ENCODE peak calls at places on chromosome 14, in four cellular contexts. T is coronary artery, J is fibroblast of the aortic adventitia, P is HCT116. Y is an unnamed sample.

GRCh38 chr14:100902792-100903191 is 730 bp downstream of the RTL1 start:
- DNase-seq in T (no peak), J (no peak), P (no peak), Y (no peak)

GRCh38 chr14:50082784-50083466 is 33.4 kb downstream of the VCPKMT start:
- DNase-seq in T (no peak), J (no peak), P (no peak), Y (no peak)

GRCh38 chr14:68469208-68469713 is 323.6 kb downstream of the ZFP36L1 start:
- DNase-seq in T (no peak), J (no peak), P (no peak), Y (no peak)

GRCh38 chr14:75282166-75282547 is 3.5 kb downstream of the FOS start:
- DNase-seq in T (no peak), J (peak; percentile 69), P (no peak), Y (no peak)

GRCh38 chr14:94685681-94686485 is 73.7 kb downstream of the SERPINA3 start:
- DNase-seq in T (peak; percentile 56), J (no peak), P (no peak), Y (no peak)

GRCh38 chr14:72869407-72870329 is 24.2 kb downstream of the DPF3 start:
- DNase-seq in T (no peak), J (no peak), P (no peak), Y (no peak)

GRCh38 chr14:62162998-62163589 is 400.9 kb downstream of the SNAPC1 start:
- DNase-seq in T (no peak), J (peak; percentile 65), P (peak; percentile 23), Y (peak; percentile 10)

GRCh38 chr14:99996951-99997571 is 68.2 kb upstream of the EVL start:
- DNase-seq in T (no peak), J (no peak), P (no peak), Y (no peak)

GRCh38 chr14:81728447-81728846 is 194.8 kb upstream of the SEL1L start:
- DNase-seq in T (no peak), J (no peak), P (no peak), Y (no peak)

GRCh38 chr14:64604854-64605253 is 55.1 kb downstream of the PPP1R36 start:
- DNase-seq in T (no peak), J (no peak), P (no peak), Y (no peak)

GRCh38 chr14:20630340-20631022 is 11.0 kb downstream of the OR6S1 start:
- DNase-seq in T (no peak), J (peak; percentile 40), P (peak; percentile 84), Y (no peak)

GRCh38 chr14:71966528-71966927 is 34.3 kb downstream of the RGS6 start:
- DNase-seq in T (no peak), J (no peak), P (no peak), Y (no peak)

GRCh38 chr14:74618078-74618952 is 6.3 kb upstream of the LTBP2 start:
- DNase-seq in T (no peak), J (peak; percentile 58), P (peak; percentile 88), Y (peak; percentile 52)

GRCh38 chr14:71621276-71621675 is 311.0 kb upstream of the RGS6 start:
- DNase-seq in T (no peak), J (no peak), P (no peak), Y (no peak)

GRCh38 chr14:23866269-23866668 is 87.3 kb upstream of the DHRS4 start:
- DNase-seq in T (no peak), J (no peak), P (no peak), Y (no peak)

GRCh38 chr14:83923836-83924235 is 1606.1 kb upstream of the FLRT2 start:
- DNase-seq in T (no peak), J (no peak), P (no peak), Y (no peak)

GRCh38 chr14:58401587-58401986 is 5.9 kb downstream of the TOMM20L start:
- DNase-seq in T (no peak), J (no peak), P (no peak), Y (no peak)
- TF ChIP-seq CTCF in T (no peak), J (no peak), P (peak; percentile 19), Y (peak; percentile 42)

DNA sequence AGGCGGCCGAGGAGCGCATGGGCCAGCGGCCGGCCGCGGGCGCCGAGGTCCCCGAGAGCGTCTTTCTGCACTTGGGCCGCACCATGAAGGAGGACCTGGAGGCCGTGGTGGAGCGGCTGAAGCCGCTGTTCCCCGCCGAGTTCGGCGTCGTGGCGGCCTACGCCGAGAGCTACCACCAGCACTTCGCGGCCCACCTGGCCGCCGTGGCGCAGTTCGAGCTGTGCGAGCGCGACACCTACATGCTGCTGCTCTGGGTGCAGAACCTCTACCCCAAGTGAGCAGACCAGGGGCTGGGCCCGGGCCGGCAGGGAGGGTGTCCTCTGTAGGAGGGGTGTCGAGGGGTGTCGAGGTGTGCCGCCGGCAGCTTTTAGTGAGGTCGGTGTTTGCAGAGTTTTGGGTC is 4.1 kb downstream of the TNFAIP2 start:
- DNase-seq in T (no peak), J (no peak), P (no peak), Y (no peak)
- H3K4me3 ChIP-seq in T (peak overlapping the region; percentile 65), J (peak overlapping the region; percentile 22), P (no peak overlapping the region), Y (no peak overlapping the region)

GRCh38 chr14:25904446-25904845 is 693.4 kb downstream of the NOVA1 start:
- DNase-seq in T (no peak), J (peak; percentile 43), P (no peak), Y (peak; percentile 17)
- TF ChIP-seq CTCF in T (no peak), J (no peak), P (no peak), Y (no peak)

DNA sequence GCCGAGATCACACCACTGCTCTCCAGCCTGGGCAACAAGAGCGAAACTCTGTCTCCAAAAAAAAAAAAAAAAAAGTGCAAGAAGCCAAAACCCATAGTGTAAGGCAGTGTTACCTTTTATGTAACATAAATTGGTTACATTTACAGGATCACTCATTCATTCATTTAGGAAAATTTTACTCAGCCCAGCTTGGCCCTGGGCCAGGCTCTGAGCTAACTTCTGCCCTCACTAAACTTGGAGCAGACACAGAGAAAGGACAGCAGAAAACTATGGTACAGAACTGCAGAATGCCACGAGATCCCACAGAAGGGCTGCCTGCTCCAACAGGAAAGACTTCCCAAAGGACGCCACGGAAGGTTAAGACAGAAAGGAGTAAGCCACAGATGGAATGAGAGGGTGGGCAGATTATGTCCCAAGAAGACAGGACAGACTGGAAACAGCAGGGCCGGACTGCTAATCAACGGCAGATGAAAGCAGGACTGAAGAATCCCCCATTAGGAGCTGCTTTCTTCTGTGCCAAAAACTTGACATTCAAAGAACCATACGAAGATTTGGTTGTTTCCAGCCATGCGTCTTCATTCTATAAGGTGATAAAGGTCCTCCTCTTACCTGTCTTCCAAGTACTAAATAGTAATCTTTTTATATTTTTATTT is 18.9 kb downstream of the PPP1R13B start:
- DNase-seq in T (no peak), J (peak; percentile 63), P (no peak), Y (no peak)
- H3K4me3 ChIP-seq in T (no peak overlapping the region), J (no peak overlapping the region), P (no peak overlapping the region), Y (no peak overlapping the region)

Y was measured in LNCaP clone FGC.